ENCODE peak calls at places on chromosomes 13 and 19, in eight cellular contexts. One of them, this sample, is unnamed.

GRCh38 chr19:17125728-17126677 is 50.4 kb downstream of the MYO9B start:
- DNase-seq in NCI-H748 treated with DMSO at 0.1 percent for 48 hours: no peak
- DNase-seq in activated naive CD8-positive, alpha-beta T cell treated with anti-CD3 and anti-CD28 coated beads, Interleukin-2, amount 50 U/mL, for 24 hours: peak
- DNase-seq in astrocyte: no peak
- DNase-seq in astrocyte of the cerebellum: no peak
- DNase-seq in skeletal muscle cell: no peak
- DNase-seq in WTC11: no peak
- DNase-seq in DMS153: no peak
- DNase-seq in this sample: peak

GRCh38 chr13:113785051-113786010 is 26.3 kb downstream of the TMEM255B start:
- DNase-seq in NCI-H748 treated with DMSO at 0.1 percent for 48 hours: no peak
- DNase-seq in activated naive CD8-positive, alpha-beta T cell treated with anti-CD3 and anti-CD28 coated beads, Interleukin-2, amount 50 U/mL, for 24 hours: peak
- DNase-seq in astrocyte: peak
- DNase-seq in astrocyte of the cerebellum: no peak
- DNase-seq in skeletal muscle cell: peak
- DNase-seq in WTC11: no peak
- DNase-seq in DMS153: no peak
- DNase-seq in this sample: peak

GRCh38 chr13:77002590-77003190 is 10.8 kb downstream of the CLN5 start:
- DNase-seq in NCI-H748 treated with DMSO at 0.1 percent for 48 hours: peak
- DNase-seq in activated naive CD8-positive, alpha-beta T cell treated with anti-CD3 and anti-CD28 coated beads, Interleukin-2, amount 50 U/mL, for 24 hours: no peak
- DNase-seq in astrocyte: no peak
- DNase-seq in astrocyte of the cerebellum: no peak
- DNase-seq in skeletal muscle cell: no peak
- DNase-seq in WTC11: no peak
- DNase-seq in DMS153: no peak
- DNase-seq in this sample: no peak

GRCh38 chr19:7489609-7490044 is 792 bp upstream of the PEX11G start:
- DNase-seq in NCI-H748 treated with DMSO at 0.1 percent for 48 hours: no peak
- DNase-seq in activated naive CD8-positive, alpha-beta T cell treated with anti-CD3 and anti-CD28 coated beads, Interleukin-2, amount 50 U/mL, for 24 hours: no peak
- DNase-seq in astrocyte: no peak
- DNase-seq in astrocyte of the cerebellum: no peak
- DNase-seq in skeletal muscle cell: no peak
- DNase-seq in WTC11: no peak
- DNase-seq in DMS153: no peak
- DNase-seq in this sample: no peak

GRCh38 chr13:74681891-74682290 is 547.7 kb upstream of the KLF12 start:
- DNase-seq in NCI-H748 treated with DMSO at 0.1 percent for 48 hours: no peak
- DNase-seq in activated naive CD8-positive, alpha-beta T cell treated with anti-CD3 and anti-CD28 coated beads, Interleukin-2, amount 50 U/mL, for 24 hours: no peak
- DNase-seq in astrocyte: no peak
- DNase-seq in astrocyte of the cerebellum: no peak
- DNase-seq in skeletal muscle cell: no peak
- DNase-seq in WTC11: no peak
- DNase-seq in DMS153: no peak
- DNase-seq in this sample: no peak

GRCh38 chr13:95710313-95710712 is 33.4 kb downstream of the DNAJC3 start:
- DNase-seq in NCI-H748 treated with DMSO at 0.1 percent for 48 hours: no peak
- DNase-seq in activated naive CD8-positive, alpha-beta T cell treated with anti-CD3 and anti-CD28 coated beads, Interleukin-2, amount 50 U/mL, for 24 hours: no peak
- DNase-seq in astrocyte: peak
- DNase-seq in astrocyte of the cerebellum: peak
- DNase-seq in skeletal muscle cell: peak
- DNase-seq in WTC11: no peak
- DNase-seq in DMS153: no peak
- DNase-seq in this sample: peak

GRCh38 chr19:55462722-55463121 is 1.3 kb upstream of the ISOC2 start:
- DNase-seq in NCI-H748 treated with DMSO at 0.1 percent for 48 hours: no peak
- DNase-seq in activated naive CD8-positive, alpha-beta T cell treated with anti-CD3 and anti-CD28 coated beads, Interleukin-2, amount 50 U/mL, for 24 hours: no peak
- DNase-seq in astrocyte: no peak
- DNase-seq in astrocyte of the cerebellum: no peak
- DNase-seq in skeletal muscle cell: no peak
- DNase-seq in WTC11: no peak
- DNase-seq in DMS153: no peak
- DNase-seq in this sample: no peak

GRCh38 chr13:26946675-26947342 is 186.2 kb upstream of the GPR12 start:
- DNase-seq in NCI-H748 treated with DMSO at 0.1 percent for 48 hours: peak
- DNase-seq in activated naive CD8-positive, alpha-beta T cell treated with anti-CD3 and anti-CD28 coated beads, Interleukin-2, amount 50 U/mL, for 24 hours: no peak
- DNase-seq in astrocyte: peak
- DNase-seq in astrocyte of the cerebellum: peak
- DNase-seq in skeletal muscle cell: no peak
- DNase-seq in WTC11: no peak
- DNase-seq in DMS153: peak
- DNase-seq in this sample: peak

GRCh38 chr13:111280666-111281577 is 39.5 kb upstream of the TEX29 start:
- DNase-seq in NCI-H748 treated with DMSO at 0.1 percent for 48 hours: no peak
- DNase-seq in activated naive CD8-positive, alpha-beta T cell treated with anti-CD3 and anti-CD28 coated beads, Interleukin-2, amount 50 U/mL, for 24 hours: no peak
- DNase-seq in astrocyte: peak
- DNase-seq in astrocyte of the cerebellum: no peak
- DNase-seq in skeletal muscle cell: no peak
- DNase-seq in WTC11: no peak
- DNase-seq in DMS153: no peak
- DNase-seq in this sample: peak

GRCh38 chr19:1312732-1313694 is 27.3 kb downstream of the EFNA2 start:
- DNase-seq in NCI-H748 treated with DMSO at 0.1 percent for 48 hours: no peak
- DNase-seq in activated naive CD8-positive, alpha-beta T cell treated with anti-CD3 and anti-CD28 coated beads, Interleukin-2, amount 50 U/mL, for 24 hours: no peak
- DNase-seq in astrocyte: peak
- DNase-seq in astrocyte of the cerebellum: peak
- DNase-seq in skeletal muscle cell: no peak
- DNase-seq in WTC11: no peak
- DNase-seq in DMS153: no peak
- DNase-seq in this sample: peak

GRCh38 chr19:7801020-7801570 is 28.9 kb upstream of the EVI5L start:
- DNase-seq in NCI-H748 treated with DMSO at 0.1 percent for 48 hours: no peak
- DNase-seq in activated naive CD8-positive, alpha-beta T cell treated with anti-CD3 and anti-CD28 coated beads, Interleukin-2, amount 50 U/mL, for 24 hours: no peak
- DNase-seq in astrocyte: no peak
- DNase-seq in astrocyte of the cerebellum: no peak
- DNase-seq in skeletal muscle cell: no peak
- DNase-seq in WTC11: no peak
- DNase-seq in DMS153: no peak
- DNase-seq in this sample: no peak

GRCh38 chr19:2888739-2889224 is 11.9 kb upstream of the ZNF57 start:
- DNase-seq in NCI-H748 treated with DMSO at 0.1 percent for 48 hours: no peak
- DNase-seq in activated naive CD8-positive, alpha-beta T cell treated with anti-CD3 and anti-CD28 coated beads, Interleukin-2, amount 50 U/mL, for 24 hours: peak
- DNase-seq in astrocyte: no peak
- DNase-seq in astrocyte of the cerebellum: no peak
- DNase-seq in skeletal muscle cell: no peak
- DNase-seq in WTC11: peak
- DNase-seq in DMS153: no peak
- DNase-seq in this sample: no peak

GRCh38 chr13:81874681-81875661 is 1534.0 kb upstream of the SPRY2 start:
- DNase-seq in NCI-H748 treated with DMSO at 0.1 percent for 48 hours: peak
- DNase-seq in activated naive CD8-positive, alpha-beta T cell treated with anti-CD3 and anti-CD28 coated beads, Interleukin-2, amount 50 U/mL, for 24 hours: no peak
- DNase-seq in astrocyte: no peak
- DNase-seq in astrocyte of the cerebellum: no peak
- DNase-seq in skeletal muscle cell: no peak
- DNase-seq in WTC11: peak
- DNase-seq in DMS153: no peak
- DNase-seq in this sample: no peak

GRCh38 chr19:30590596-30591229 is 218.5 kb downstream of the ZNF536 start:
- DNase-seq in NCI-H748 treated with DMSO at 0.1 percent for 48 hours: no peak
- DNase-seq in activated naive CD8-positive, alpha-beta T cell treated with anti-CD3 and anti-CD28 coated beads, Interleukin-2, amount 50 U/mL, for 24 hours: no peak
- DNase-seq in astrocyte: no peak
- DNase-seq in astrocyte of the cerebellum: no peak
- DNase-seq in skeletal muscle cell: no peak
- DNase-seq in WTC11: no peak
- DNase-seq in DMS153: no peak
- DNase-seq in this sample: no peak

GRCh38 chr19:30512748-30513389 is 140.7 kb downstream of the ZNF536 start:
- DNase-seq in NCI-H748 treated with DMSO at 0.1 percent for 48 hours: peak
- DNase-seq in activated naive CD8-positive, alpha-beta T cell treated with anti-CD3 and anti-CD28 coated beads, Interleukin-2, amount 50 U/mL, for 24 hours: no peak
- DNase-seq in astrocyte: no peak
- DNase-seq in astrocyte of the cerebellum: peak
- DNase-seq in skeletal muscle cell: peak
- DNase-seq in WTC11: no peak
- DNase-seq in DMS153: no peak
- DNase-seq in this sample: no peak

GRCh38 chr19:56942749-56943148 is 102.2 kb upstream of the PEG3 start:
- DNase-seq in NCI-H748 treated with DMSO at 0.1 percent for 48 hours: no peak
- DNase-seq in activated naive CD8-positive, alpha-beta T cell treated with anti-CD3 and anti-CD28 coated beads, Interleukin-2, amount 50 U/mL, for 24 hours: no peak
- DNase-seq in astrocyte: no peak
- DNase-seq in astrocyte of the cerebellum: no peak
- DNase-seq in skeletal muscle cell: no peak
- DNase-seq in WTC11: no peak
- DNase-seq in DMS153: no peak
- DNase-seq in this sample: no peak

GRCh38 chr13:109740121-109740520 is 46.3 kb downstream of the IRS2 start:
- DNase-seq in NCI-H748 treated with DMSO at 0.1 percent for 48 hours: no peak
- DNase-seq in activated naive CD8-positive, alpha-beta T cell treated with anti-CD3 and anti-CD28 coated beads, Interleukin-2, amount 50 U/mL, for 24 hours: no peak
- DNase-seq in astrocyte: no peak
- DNase-seq in astrocyte of the cerebellum: no peak
- DNase-seq in skeletal muscle cell: no peak
- DNase-seq in WTC11: no peak
- DNase-seq in DMS153: no peak
- DNase-seq in this sample: no peak

GRCh38 chr19:19280561-19280960 is 7.5 kb upstream of the TM6SF2 start:
- DNase-seq in NCI-H748 treated with DMSO at 0.1 percent for 48 hours: no peak
- DNase-seq in activated naive CD8-positive, alpha-beta T cell treated with anti-CD3 and anti-CD28 coated beads, Interleukin-2, amount 50 U/mL, for 24 hours: no peak
- DNase-seq in astrocyte: no peak
- DNase-seq in astrocyte of the cerebellum: no peak
- DNase-seq in skeletal muscle cell: peak
- DNase-seq in WTC11: no peak
- DNase-seq in DMS153: no peak
- DNase-seq in this sample: no peak

GRCh38 chr13:106104281-106104901 is 431.1 kb downstream of the EFNB2 start:
- DNase-seq in NCI-H748 treated with DMSO at 0.1 percent for 48 hours: no peak
- DNase-seq in activated naive CD8-positive, alpha-beta T cell treated with anti-CD3 and anti-CD28 coated beads, Interleukin-2, amount 50 U/mL, for 24 hours: no peak
- DNase-seq in astrocyte: peak
- DNase-seq in astrocyte of the cerebellum: peak
- DNase-seq in skeletal muscle cell: peak
- DNase-seq in WTC11: no peak
- DNase-seq in DMS153: no peak
- DNase-seq in this sample: peak

GRCh38 chr19:10292789-10293636 is 3.3 kb downstream of the ICAM5 start:
- DNase-seq in NCI-H748 treated with DMSO at 0.1 percent for 48 hours: no peak
- DNase-seq in activated naive CD8-positive, alpha-beta T cell treated with anti-CD3 and anti-CD28 coated beads, Interleukin-2, amount 50 U/mL, for 24 hours: no peak
- DNase-seq in astrocyte: no peak
- DNase-seq in astrocyte of the cerebellum: no peak
- DNase-seq in skeletal muscle cell: no peak
- DNase-seq in WTC11: peak
- DNase-seq in DMS153: no peak
- DNase-seq in this sample: no peak

GRCh38 chr19:23974941-23975340 is 60.3 kb downstream of the ZNF726 start:
- DNase-seq in NCI-H748 treated with DMSO at 0.1 percent for 48 hours: no peak
- DNase-seq in activated naive CD8-positive, alpha-beta T cell treated with anti-CD3 and anti-CD28 coated beads, Interleukin-2, amount 50 U/mL, for 24 hours: no peak
- DNase-seq in astrocyte: no peak
- DNase-seq in astrocyte of the cerebellum: no peak
- DNase-seq in skeletal muscle cell: no peak
- DNase-seq in WTC11: no peak
- DNase-seq in DMS153: no peak
- DNase-seq in this sample: no peak

GRCh38 chr13:98848736-98849135 is 96.3 kb upstream of the SLC15A1 start:
- DNase-seq in NCI-H748 treated with DMSO at 0.1 percent for 48 hours: no peak
- DNase-seq in activated naive CD8-positive, alpha-beta T cell treated with anti-CD3 and anti-CD28 coated beads, Interleukin-2, amount 50 U/mL, for 24 hours: no peak
- DNase-seq in astrocyte: peak
- DNase-seq in astrocyte of the cerebellum: peak
- DNase-seq in skeletal muscle cell: no peak
- DNase-seq in WTC11: no peak
- DNase-seq in DMS153: no peak
- DNase-seq in this sample: peak

GRCh38 chr13:90420683-90421082 is 926.8 kb upstream of the MIR17HG start:
- DNase-seq in NCI-H748 treated with DMSO at 0.1 percent for 48 hours: no peak
- DNase-seq in activated naive CD8-positive, alpha-beta T cell treated with anti-CD3 and anti-CD28 coated beads, Interleukin-2, amount 50 U/mL, for 24 hours: no peak
- DNase-seq in astrocyte: no peak
- DNase-seq in astrocyte of the cerebellum: no peak
- DNase-seq in skeletal muscle cell: no peak
- DNase-seq in WTC11: no peak
- DNase-seq in DMS153: no peak
- DNase-seq in this sample: no peak

GRCh38 chr13:36323951-36324566 is 22.1 kb downstream of the SPART start:
- DNase-seq in NCI-H748 treated with DMSO at 0.1 percent for 48 hours: no peak
- DNase-seq in activated naive CD8-positive, alpha-beta T cell treated with anti-CD3 and anti-CD28 coated beads, Interleukin-2, amount 50 U/mL, for 24 hours: no peak
- DNase-seq in astrocyte: peak
- DNase-seq in astrocyte of the cerebellum: peak
- DNase-seq in skeletal muscle cell: no peak
- DNase-seq in WTC11: no peak
- DNase-seq in DMS153: no peak
- DNase-seq in this sample: peak

This sample was measured in brain microvascular endothelial cell.